ENCODE peak calls at places on chromosomes 6 and 20, in seven cellular contexts. One of them, this sample, is unnamed.

GRCh38 chr6:15755555-15755954 is 92.7 kb upstream of the DTNBP1 start:
- DNase-seq in cardiac fibroblast: peak
- DNase-seq in astrocyte of the spinal cord: no peak
- DNase-seq in CD8-positive, alpha-beta T cell: no peak
- DNase-seq in AG04450: no peak
- DNase-seq in AG10803: peak
- DNase-seq in GM06990: no peak
- DNase-seq in this sample: no peak

GRCh38 chr6:217048-217659 is 75.1 kb upstream of the DUSP22 start:
- DNase-seq in cardiac fibroblast: no peak
- DNase-seq in astrocyte of the spinal cord: no peak
- DNase-seq in CD8-positive, alpha-beta T cell: peak
- DNase-seq in AG04450: no peak
- DNase-seq in AG10803: no peak
- DNase-seq in GM06990: peak
- DNase-seq in this sample: peak

GRCh38 chr20:59222239-59222981 is 58.8 kb downstream of the ZNF831 start:
- DNase-seq in cardiac fibroblast: peak
- DNase-seq in astrocyte of the spinal cord: peak
- DNase-seq in CD8-positive, alpha-beta T cell: peak
- DNase-seq in AG04450: peak
- DNase-seq in AG10803: peak
- DNase-seq in GM06990: peak
- DNase-seq in this sample: peak

GRCh38 chr6:72709436-72709835 is 87.6 kb downstream of the KCNQ5 start:
- DNase-seq in cardiac fibroblast: no peak
- DNase-seq in astrocyte of the spinal cord: no peak
- DNase-seq in CD8-positive, alpha-beta T cell: no peak
- DNase-seq in AG04450: no peak
- DNase-seq in AG10803: peak
- DNase-seq in GM06990: no peak
- DNase-seq in this sample: no peak

GRCh38 chr6:21741221-21742109 is 147.9 kb downstream of the SOX4 start:
- DNase-seq in cardiac fibroblast: peak
- DNase-seq in astrocyte of the spinal cord: peak
- DNase-seq in CD8-positive, alpha-beta T cell: no peak
- DNase-seq in AG04450: no peak
- DNase-seq in AG10803: no peak
- DNase-seq in GM06990: no peak
- DNase-seq in this sample: no peak

GRCh38 chr6:105805581-105806023 is 280.5 kb upstream of the PRDM1 start:
- DNase-seq in cardiac fibroblast: peak
- DNase-seq in astrocyte of the spinal cord: no peak
- DNase-seq in CD8-positive, alpha-beta T cell: no peak
- DNase-seq in AG04450: no peak
- DNase-seq in AG10803: no peak
- DNase-seq in GM06990: no peak
- DNase-seq in this sample: no peak

GRCh38 chr6:3456395-3456767 is 469 bp downstream of the SLC22A23 start:
- DNase-seq in cardiac fibroblast: no peak
- DNase-seq in astrocyte of the spinal cord: no peak
- DNase-seq in CD8-positive, alpha-beta T cell: no peak
- DNase-seq in AG04450: no peak
- DNase-seq in AG10803: no peak
- DNase-seq in GM06990: no peak
- DNase-seq in this sample: no peak

GRCh38 chr20:36644032-36644712 is 1.8 kb downstream of the SLA2 start:
- DNase-seq in cardiac fibroblast: no peak
- DNase-seq in astrocyte of the spinal cord: no peak
- DNase-seq in CD8-positive, alpha-beta T cell: peak
- DNase-seq in AG04450: no peak
- DNase-seq in AG10803: no peak
- DNase-seq in GM06990: peak
- DNase-seq in this sample: no peak

GRCh38 chr20:21767739-21768223 is 62.3 kb downstream of the PAX1 start:
- DNase-seq in cardiac fibroblast: no peak
- DNase-seq in astrocyte of the spinal cord: no peak
- DNase-seq in CD8-positive, alpha-beta T cell: no peak
- DNase-seq in AG04450: no peak
- DNase-seq in AG10803: no peak
- DNase-seq in GM06990: peak
- DNase-seq in this sample: peak
- TF ChIP-seq CTCF in cardiac fibroblast: no peak
- TF ChIP-seq CTCF in astrocyte of the spinal cord: no peak
- TF ChIP-seq CTCF in CD8-positive, alpha-beta T cell: no peak
- TF ChIP-seq CTCF in AG04450: no peak
- TF ChIP-seq CTCF in AG10803: no peak
- TF ChIP-seq CTCF in GM06990: peak
- TF ChIP-seq CTCF in this sample: peak

DNA sequence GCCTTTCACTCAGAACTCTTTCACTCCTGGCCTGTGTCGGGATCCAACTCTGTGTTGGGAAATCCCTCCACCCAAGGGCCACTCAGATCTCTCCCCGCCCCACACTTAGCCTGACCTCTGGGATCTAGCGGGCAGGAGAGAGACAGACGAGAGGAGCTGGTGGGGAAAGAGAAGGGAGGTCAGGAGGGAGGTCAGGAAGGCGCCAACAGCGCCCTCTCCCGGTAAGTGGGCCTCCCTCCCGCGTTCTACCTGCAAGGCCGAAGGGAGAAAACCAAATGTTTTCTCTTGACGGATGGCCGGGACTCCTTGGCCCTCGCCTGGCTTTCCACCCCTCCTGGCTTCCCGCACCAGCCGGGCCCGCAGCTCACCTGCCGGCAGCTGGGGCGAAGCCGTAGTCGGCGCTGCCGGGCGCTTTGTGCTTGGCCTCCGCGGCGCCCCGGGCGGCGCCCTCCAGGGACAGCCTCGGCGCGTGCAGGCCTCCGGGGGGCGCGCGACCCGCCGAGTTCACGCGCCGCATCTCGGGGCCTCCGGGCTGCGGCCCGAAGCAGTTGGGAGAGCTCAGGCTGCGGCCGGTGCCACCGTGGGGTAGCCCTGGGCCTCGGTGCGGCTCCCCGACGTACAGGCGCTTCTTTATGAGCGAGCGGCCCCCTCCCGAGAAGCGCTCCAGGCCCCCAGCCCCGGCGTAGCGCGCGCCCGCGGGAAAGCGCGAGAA is 38.2 kb downstream of the C6orf132 start:
- DNase-seq in cardiac fibroblast: peak
- DNase-seq in astrocyte of the spinal cord: peak
- DNase-seq in CD8-positive, alpha-beta T cell: peak
- DNase-seq in AG04450: no peak
- DNase-seq in AG10803: peak
- DNase-seq in GM06990: peak
- DNase-seq in this sample: peak
- TF ChIP-seq CTCF in cardiac fibroblast: peak
- TF ChIP-seq CTCF in astrocyte of the spinal cord: peak
- TF ChIP-seq CTCF in CD8-positive, alpha-beta T cell: peak
- TF ChIP-seq CTCF in AG04450: peak
- TF ChIP-seq CTCF in AG10803: peak
- TF ChIP-seq CTCF in GM06990: peak
- TF ChIP-seq CTCF in this sample: peak

GRCh38 chr6:5893295-5893694 is 113.4 kb downstream of the NRN1 start:
- DNase-seq in cardiac fibroblast: no peak
- DNase-seq in astrocyte of the spinal cord: no peak
- DNase-seq in CD8-positive, alpha-beta T cell: no peak
- DNase-seq in AG04450: no peak
- DNase-seq in AG10803: no peak
- DNase-seq in GM06990: no peak
- DNase-seq in this sample: no peak

GRCh38 chr6:5894357-5894756 is 112.4 kb downstream of the NRN1 start:
- DNase-seq in cardiac fibroblast: no peak
- DNase-seq in astrocyte of the spinal cord: no peak
- DNase-seq in CD8-positive, alpha-beta T cell: no peak
- DNase-seq in AG04450: no peak
- DNase-seq in AG10803: no peak
- DNase-seq in GM06990: no peak
- DNase-seq in this sample: no peak

GRCh38 chr6:5898102-5898501 is 108.6 kb downstream of the NRN1 start:
- DNase-seq in cardiac fibroblast: no peak
- DNase-seq in astrocyte of the spinal cord: no peak
- DNase-seq in CD8-positive, alpha-beta T cell: no peak
- DNase-seq in AG04450: no peak
- DNase-seq in AG10803: peak
- DNase-seq in GM06990: no peak
- DNase-seq in this sample: no peak

GRCh38 chr6:5899216-5900045 is 107.3 kb downstream of the NRN1 start:
- DNase-seq in cardiac fibroblast: no peak
- DNase-seq in astrocyte of the spinal cord: no peak
- DNase-seq in CD8-positive, alpha-beta T cell: no peak
- DNase-seq in AG04450: no peak
- DNase-seq in AG10803: peak
- DNase-seq in GM06990: no peak
- DNase-seq in this sample: no peak

GRCh38 chr6:5898563-5898962 is 108.2 kb downstream of the NRN1 start:
- DNase-seq in cardiac fibroblast: no peak
- DNase-seq in astrocyte of the spinal cord: no peak
- DNase-seq in CD8-positive, alpha-beta T cell: no peak
- DNase-seq in AG04450: no peak
- DNase-seq in AG10803: no peak
- DNase-seq in GM06990: no peak
- DNase-seq in this sample: no peak
- TF ChIP-seq CTCF in cardiac fibroblast: no peak
- TF ChIP-seq CTCF in astrocyte of the spinal cord: no peak
- TF ChIP-seq CTCF in CD8-positive, alpha-beta T cell: no peak
- TF ChIP-seq CTCF in AG04450: no peak
- TF ChIP-seq CTCF in AG10803: no peak
- TF ChIP-seq CTCF in GM06990: peak
- TF ChIP-seq CTCF in this sample: no peak

GRCh38 chr6:82363368-82364086 is at the start of gene TPBG:
- DNase-seq in cardiac fibroblast: peak
- DNase-seq in astrocyte of the spinal cord: peak
- DNase-seq in CD8-positive, alpha-beta T cell: no peak
- DNase-seq in AG04450: peak
- DNase-seq in AG10803: peak
- DNase-seq in GM06990: peak
- DNase-seq in this sample: peak

GRCh38 chr6:82362868-82363267 is 749 bp upstream of the TPBG start:
- DNase-seq in cardiac fibroblast: peak
- DNase-seq in astrocyte of the spinal cord: peak
- DNase-seq in CD8-positive, alpha-beta T cell: no peak
- DNase-seq in AG04450: peak
- DNase-seq in AG10803: peak
- DNase-seq in GM06990: no peak
- DNase-seq in this sample: no peak

GRCh38 chr6:82362144-82362543 is 1.5 kb upstream of the TPBG start:
- DNase-seq in cardiac fibroblast: peak
- DNase-seq in astrocyte of the spinal cord: no peak
- DNase-seq in CD8-positive, alpha-beta T cell: no peak
- DNase-seq in AG04450: no peak
- DNase-seq in AG10803: no peak
- DNase-seq in GM06990: no peak
- DNase-seq in this sample: no peak

GRCh38 chr6:82364087-82365010 is 732 bp downstream of the TPBG start:
- DNase-seq in cardiac fibroblast: peak
- DNase-seq in astrocyte of the spinal cord: peak
- DNase-seq in CD8-positive, alpha-beta T cell: no peak
- DNase-seq in AG04450: no peak
- DNase-seq in AG10803: peak
- DNase-seq in GM06990: peak
- DNase-seq in this sample: peak

DNA sequence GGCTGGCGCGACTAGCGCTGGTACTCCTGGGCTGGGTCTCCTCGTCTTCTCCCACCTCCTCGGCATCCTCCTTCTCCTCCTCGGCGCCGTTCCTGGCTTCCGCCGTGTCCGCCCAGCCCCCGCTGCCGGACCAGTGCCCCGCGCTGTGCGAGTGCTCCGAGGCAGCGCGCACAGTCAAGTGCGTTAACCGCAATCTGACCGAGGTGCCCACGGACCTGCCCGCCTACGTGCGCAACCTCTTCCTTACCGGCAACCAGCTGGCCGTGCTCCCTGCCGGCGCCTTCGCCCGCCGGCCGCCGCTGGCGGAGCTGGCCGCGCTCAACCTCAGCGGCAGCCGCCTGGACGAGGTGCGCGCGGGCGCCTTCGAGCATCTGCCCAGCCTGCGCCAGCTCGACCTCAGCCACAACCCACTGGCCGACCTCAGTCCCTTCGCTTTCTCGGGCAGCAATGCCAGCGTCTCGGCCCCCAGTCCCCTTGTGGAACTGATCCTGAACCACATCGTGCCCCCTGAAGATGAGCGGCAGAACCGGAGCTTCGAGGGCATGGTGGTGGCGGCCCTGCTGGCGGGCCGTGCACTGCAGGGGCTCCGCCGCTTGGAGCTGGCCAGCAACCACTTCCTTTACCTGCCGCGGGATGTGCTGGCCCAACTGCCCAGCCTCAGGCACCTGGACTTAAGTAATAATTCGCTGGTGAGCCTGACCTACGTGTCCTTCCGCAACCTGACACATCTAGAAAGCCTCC is 1.6 kb downstream of the TPBG start:
- DNase-seq in cardiac fibroblast: peak
- DNase-seq in astrocyte of the spinal cord: peak
- DNase-seq in CD8-positive, alpha-beta T cell: no peak
- DNase-seq in AG04450: no peak
- DNase-seq in AG10803: peak
- DNase-seq in GM06990: peak
- DNase-seq in this sample: peak
- TF ChIP-seq CTCF in cardiac fibroblast: peak
- TF ChIP-seq CTCF in astrocyte of the spinal cord: peak
- TF ChIP-seq CTCF in CD8-positive, alpha-beta T cell: no peak
- TF ChIP-seq CTCF in AG04450: peak
- TF ChIP-seq CTCF in AG10803: peak
- TF ChIP-seq CTCF in GM06990: no peak
- TF ChIP-seq CTCF in this sample: no peak

This sample was measured in glutamatergic neuron.